ENCODE peak calls at places on chromosomes 12 and 14, in eight cellular contexts. One of them, this sample, is unnamed.

GRCh38 chr12:120909633-120910318 is 5.6 kb upstream of the SPPL3 start:
- DNase-seq in IMR-90: no peak
- DNase-seq in heart left ventricle: no peak
- DNase-seq in stomach: no peak
- DNase-seq in A549: no peak
- DNase-seq in adrenal gland: no peak
- DNase-seq in gastrocnemius medialis: no peak
- DNase-seq in transverse colon: no peak
- DNase-seq in this sample: no peak

GRCh38 chr12:5439333-5439732 is 7.4 kb downstream of the NTF3 start:
- DNase-seq in adrenal gland: no peak
- DNase-seq in heart left ventricle: no peak
- DNase-seq in transverse colon: no peak
- DNase-seq in A549: no peak
- DNase-seq in IMR-90: peak; percentile 24
- DNase-seq in gastrocnemius medialis: no peak
- DNase-seq in stomach: no peak
- DNase-seq in this sample: no peak

GRCh38 chr14:51653096-51653814 is 1.5 kb downstream of the FRMD6 start:
- DNase-seq in stomach: no peak
- DNase-seq in A549: peak; percentile 29
- DNase-seq in IMR-90: peak; percentile 60
- DNase-seq in transverse colon: no peak
- DNase-seq in gastrocnemius medialis: no peak
- DNase-seq in heart left ventricle: no peak
- DNase-seq in adrenal gland: no peak
- DNase-seq in this sample: no peak

GRCh38 chr14:95467232-95467631 is 49.2 kb downstream of the SYNE3 start:
- DNase-seq in heart left ventricle: no peak
- DNase-seq in gastrocnemius medialis: no peak
- DNase-seq in IMR-90: no peak
- DNase-seq in adrenal gland: no peak
- DNase-seq in stomach: no peak
- DNase-seq in A549: no peak
- DNase-seq in transverse colon: no peak
- DNase-seq in this sample: no peak

GRCh38 chr12:68886636-68887572 is 46.1 kb downstream of the CPM start:
- DNase-seq in stomach: no peak
- DNase-seq in IMR-90: no peak
- DNase-seq in heart left ventricle: no peak
- DNase-seq in A549: no peak
- DNase-seq in gastrocnemius medialis: no peak
- DNase-seq in adrenal gland: no peak
- DNase-seq in transverse colon: no peak
- DNase-seq in this sample: no peak

GRCh38 chr14:34029921-34030334 is 79.1 kb upstream of the EGLN3 start:
- DNase-seq in A549: no peak
- DNase-seq in adrenal gland: no peak
- DNase-seq in heart left ventricle: peak; percentile 70
- DNase-seq in IMR-90: no peak
- DNase-seq in transverse colon: peak; percentile 21
- DNase-seq in stomach: peak; percentile 47
- DNase-seq in gastrocnemius medialis: peak; percentile 51
- DNase-seq in this sample: peak; percentile 14

GRCh38 chr12:51636581-51636980 is 45.5 kb downstream of the SCN8A start:
- DNase-seq in IMR-90: peak; percentile 39
- DNase-seq in gastrocnemius medialis: no peak
- DNase-seq in stomach: no peak
- DNase-seq in transverse colon: no peak
- DNase-seq in adrenal gland: no peak
- DNase-seq in A549: no peak
- DNase-seq in heart left ventricle: no peak
- DNase-seq in this sample: no peak

GRCh38 chr14:65206448-65207096 is 104.3 kb upstream of the MAX start:
- DNase-seq in A549: no peak
- DNase-seq in adrenal gland: no peak
- DNase-seq in heart left ventricle: no peak
- DNase-seq in gastrocnemius medialis: no peak
- DNase-seq in IMR-90: peak; percentile 91
- DNase-seq in transverse colon: no peak
- DNase-seq in stomach: no peak
- DNase-seq in this sample: no peak

GRCh38 chr14:91373591-91374245 is 43.9 kb downstream of the CCDC88C start:
- DNase-seq in A549: no peak
- DNase-seq in adrenal gland: no peak
- DNase-seq in transverse colon: no peak
- DNase-seq in stomach: no peak
- DNase-seq in IMR-90: no peak
- DNase-seq in gastrocnemius medialis: no peak
- DNase-seq in heart left ventricle: no peak
- DNase-seq in this sample: no peak

GRCh38 chr12:54193437-54193836 is 4.7 kb upstream of the SMUG1 start:
- DNase-seq in A549: no peak
- DNase-seq in heart left ventricle: no peak
- DNase-seq in IMR-90: no peak
- DNase-seq in gastrocnemius medialis: no peak
- DNase-seq in adrenal gland: no peak
- DNase-seq in stomach: no peak
- DNase-seq in transverse colon: no peak
- DNase-seq in this sample: no peak

GRCh38 chr12:94140556-94140955 is 7.8 kb upstream of the PLXNC1 start:
- DNase-seq in heart left ventricle: no peak
- DNase-seq in A549: no peak
- DNase-seq in IMR-90: peak; percentile 10
- DNase-seq in gastrocnemius medialis: no peak
- DNase-seq in stomach: peak; percentile 28
- DNase-seq in transverse colon: peak; percentile 36
- DNase-seq in adrenal gland: no peak
- DNase-seq in this sample: no peak

GRCh38 chr12:51820721-51821422 is 27.6 kb downstream of the FIGNL2 start:
- DNase-seq in IMR-90: peak; percentile 60
- DNase-seq in stomach: peak; percentile 60
- DNase-seq in heart left ventricle: peak; percentile 64
- DNase-seq in gastrocnemius medialis: no peak
- DNase-seq in A549: peak; percentile 82
- DNase-seq in adrenal gland: no peak
- DNase-seq in transverse colon: peak; percentile 51
- DNase-seq in this sample: peak; percentile 58

GRCh38 chr12:56084958-56085543 is 5.1 kb downstream of the ERBB3 start:
- DNase-seq in gastrocnemius medialis: no peak
- DNase-seq in transverse colon: peak; percentile 41
- DNase-seq in stomach: peak; percentile 46
- DNase-seq in A549: peak; percentile 62
- DNase-seq in heart left ventricle: no peak
- DNase-seq in IMR-90: no peak
- DNase-seq in adrenal gland: no peak
- DNase-seq in this sample: peak; percentile 64

GRCh38 chr14:50388256-50388931 is 8.3 kb downstream of the CDKL1 start:
- DNase-seq in stomach: peak; percentile 67
- DNase-seq in A549: no peak
- DNase-seq in IMR-90: no peak
- DNase-seq in transverse colon: peak; percentile 76
- DNase-seq in heart left ventricle: no peak
- DNase-seq in gastrocnemius medialis: no peak
- DNase-seq in adrenal gland: peak; percentile 93
- DNase-seq in this sample: peak; percentile 84

GRCh38 chr14:90820958-90821357 is 4.7 kb upstream of the TTC7B start:
- DNase-seq in adrenal gland: no peak
- DNase-seq in stomach: peak; percentile 43
- DNase-seq in IMR-90: peak; percentile 55
- DNase-seq in A549: no peak
- DNase-seq in gastrocnemius medialis: no peak
- DNase-seq in heart left ventricle: no peak
- DNase-seq in transverse colon: peak; percentile 27
- DNase-seq in this sample: no peak

GRCh38 chr12:28127455-28127854 is 62.8 kb upstream of the CCDC91 start:
- DNase-seq in transverse colon: no peak
- DNase-seq in adrenal gland: no peak
- DNase-seq in heart left ventricle: no peak
- DNase-seq in gastrocnemius medialis: no peak
- DNase-seq in stomach: no peak
- DNase-seq in IMR-90: no peak
- DNase-seq in A549: no peak
- DNase-seq in this sample: no peak

GRCh38 chr12:1616233-1617066 is 12.6 kb upstream of the WNT5B start:
- DNase-seq in adrenal gland: no peak
- DNase-seq in A549: no peak
- DNase-seq in transverse colon: no peak
- DNase-seq in stomach: no peak
- DNase-seq in IMR-90: no peak
- DNase-seq in heart left ventricle: no peak
- DNase-seq in gastrocnemius medialis: no peak
- DNase-seq in this sample: no peak

GRCh38 chr12:103140217-103140616 is 182.7 kb downstream of the ASCL1 start:
- DNase-seq in adrenal gland: no peak
- DNase-seq in heart left ventricle: no peak
- DNase-seq in gastrocnemius medialis: no peak
- DNase-seq in IMR-90: no peak
- DNase-seq in stomach: no peak
- DNase-seq in transverse colon: no peak
- DNase-seq in A549: no peak
- DNase-seq in this sample: no peak
- H3K4me1 ChIP-seq in adrenal gland: no peaks in the 10 kb centered on the region
- H3K4me1 ChIP-seq in heart left ventricle: no peaks in the 10 kb centered on the region
- H3K4me1 ChIP-seq in gastrocnemius medialis: no peaks in the 10 kb centered on the region
- H3K4me1 ChIP-seq in IMR-90: no peaks in the 10 kb centered on the region
- H3K4me1 ChIP-seq in stomach: no peaks in the 10 kb centered on the region
- H3K4me1 ChIP-seq in transverse colon: no peaks in the 10 kb centered on the region
- H3K4me1 ChIP-seq in A549: no peaks in the 10 kb centered on the region
- H3K4me1 ChIP-seq in this sample: no peaks in the 10 kb centered on the region

GRCh38 chr12:12562585-12563245 is at the start of gene DUSP16:
- DNase-seq in gastrocnemius medialis: peak; percentile 92
- DNase-seq in IMR-90: peak; percentile 95
- DNase-seq in heart left ventricle: peak; percentile 94
- DNase-seq in transverse colon: peak; percentile 92
- DNase-seq in A549: peak; percentile 88
- DNase-seq in stomach: peak; percentile 93
- DNase-seq in adrenal gland: peak; percentile 92
- DNase-seq in this sample: peak; percentile 94

GRCh38 chr12:12562016-12562483 is 613 bp downstream of the DUSP16 start:
- DNase-seq in transverse colon: peak; percentile 27
- DNase-seq in heart left ventricle: peak; percentile 46
- DNase-seq in A549: no peak
- DNase-seq in IMR-90: peak; percentile 18
- DNase-seq in gastrocnemius medialis: peak; percentile 19
- DNase-seq in adrenal gland: peak; percentile 33
- DNase-seq in stomach: no peak
- DNase-seq in this sample: peak; percentile 30

GRCh38 chr12:12560587-12561304 is 1.9 kb downstream of the DUSP16 start:
- DNase-seq in transverse colon: peak; percentile 68
- DNase-seq in gastrocnemius medialis: peak; percentile 51
- DNase-seq in adrenal gland: peak; percentile 73
- DNase-seq in A549: peak; percentile 71
- DNase-seq in heart left ventricle: peak; percentile 32
- DNase-seq in stomach: peak; percentile 74
- DNase-seq in IMR-90: peak; percentile 69
- DNase-seq in this sample: peak; percentile 85

GRCh38 chr12:12559699-12560296 is 2.9 kb downstream of the DUSP16 start:
- DNase-seq in heart left ventricle: no peak
- DNase-seq in A549: no peak
- DNase-seq in IMR-90: no peak
- DNase-seq in gastrocnemius medialis: no peak
- DNase-seq in transverse colon: no peak
- DNase-seq in stomach: no peak
- DNase-seq in adrenal gland: no peak
- DNase-seq in this sample: no peak

DNA sequence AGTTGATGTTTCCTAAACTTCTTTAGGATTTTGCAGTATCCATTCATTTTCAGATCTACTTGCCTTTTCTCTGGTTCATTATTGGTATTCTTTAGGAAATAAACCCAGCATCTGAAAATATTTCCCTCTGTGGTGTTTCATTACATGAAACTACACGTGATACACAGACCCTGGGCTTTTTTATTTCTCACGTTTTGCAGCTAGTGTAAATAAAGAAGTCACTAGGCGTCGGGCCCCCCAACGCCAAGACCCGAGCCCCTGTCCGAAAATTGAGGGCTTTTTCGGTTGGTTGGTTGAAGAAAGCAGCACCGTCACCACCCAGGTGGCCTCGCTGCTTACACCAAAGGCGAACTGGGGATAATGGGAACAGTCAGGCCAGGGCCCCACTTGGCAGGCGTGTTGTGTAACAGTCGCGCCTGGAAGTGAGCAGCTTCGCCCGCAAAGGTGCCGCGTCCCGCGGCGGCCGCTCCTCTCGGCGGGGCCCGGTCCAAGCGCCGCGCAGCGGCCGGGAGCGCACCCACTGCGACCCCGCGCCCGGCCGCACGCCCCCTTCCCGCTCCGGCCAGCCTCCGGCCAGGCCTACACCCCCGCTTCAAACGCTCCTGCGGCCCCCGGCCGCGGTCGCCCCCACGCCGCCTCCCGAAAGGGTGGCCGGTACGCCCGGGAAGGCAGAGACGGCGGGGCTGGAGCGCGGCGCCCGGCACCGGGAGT is 1.2 kb downstream of the DUSP16 start:
- DNase-seq in gastrocnemius medialis: peak; percentile 79
- DNase-seq in adrenal gland: peak; percentile 76
- DNase-seq in IMR-90: peak; percentile 46
- DNase-seq in stomach: peak; percentile 69
- DNase-seq in transverse colon: peak; percentile 64
- DNase-seq in A549: no peak
- DNase-seq in heart left ventricle: peak; percentile 85
- DNase-seq in this sample: peak; percentile 78
- TF ChIP-seq CTCF in gastrocnemius medialis: no peak
- TF ChIP-seq CTCF in adrenal gland: no peak
- TF ChIP-seq CTCF in IMR-90: peak; percentile 1
- TF ChIP-seq CTCF in stomach: no peak
- TF ChIP-seq CTCF in transverse colon: no peak
- TF ChIP-seq CTCF in A549: peak; percentile 3
- TF ChIP-seq CTCF in heart left ventricle: no peak
- TF ChIP-seq CTCF in this sample: no peak

GRCh38 chr12:18975933-18976332 is 153.6 kb upstream of the PLEKHA5 start:
- DNase-seq in A549: no peak
- DNase-seq in transverse colon: no peak
- DNase-seq in IMR-90: no peak
- DNase-seq in adrenal gland: no peak
- DNase-seq in gastrocnemius medialis: no peak
- DNase-seq in stomach: no peak
- DNase-seq in heart left ventricle: no peak
- DNase-seq in this sample: no peak
- TF ChIP-seq POLR2A in A549: no peak
- TF ChIP-seq POLR2A in transverse colon: no peak
- TF ChIP-seq POLR2A in IMR-90: no peak
- TF ChIP-seq POLR2A in adrenal gland: no peak
- TF ChIP-seq POLR2A in gastrocnemius medialis: no peak
- TF ChIP-seq POLR2A in stomach: no peak
- TF ChIP-seq POLR2A in heart left ventricle: no peak
- TF ChIP-seq POLR2A in this sample: no peak

GRCh38 chr12:124509300-124509675 is 58.1 kb downstream of the NCOR2 start:
- DNase-seq in A549: no peak
- DNase-seq in gastrocnemius medialis: no peak
- DNase-seq in stomach: no peak
- DNase-seq in IMR-90: no peak
- DNase-seq in adrenal gland: no peak
- DNase-seq in transverse colon: no peak
- DNase-seq in heart left ventricle: no peak
- DNase-seq in this sample: no peak
- H3K4me1 ChIP-seq in A549: peaks cover 46% of the 10 kb centered on the region
- H3K4me1 ChIP-seq in gastrocnemius medialis: peaks cover 93% of the 10 kb centered on the region
- H3K4me1 ChIP-seq in stomach: peaks cover 100% of the 10 kb centered on the region
- H3K4me1 ChIP-seq in IMR-90: peaks cover 37% of the 10 kb centered on the region
- H3K4me1 ChIP-seq in adrenal gland: peaks cover 49% of the 10 kb centered on the region
- H3K4me1 ChIP-seq in transverse colon: peaks cover 93% of the 10 kb centered on the region
- H3K4me1 ChIP-seq in heart left ventricle: peaks cover 74% of the 10 kb centered on the region
- H3K4me1 ChIP-seq in this sample: peaks cover 89% of the 10 kb centered on the region

This sample was measured in body of pancreas.